ENCODE peak calls at places on chromosomes 13 and 19, in six cellular contexts. R is stimulated activated CD4-positive, alpha-beta T cell treated with anti-CD3 and anti-CD28 coated beads, Interleukin-15, amount 100 ng/mL, for 1 hour; L is kidney epithelial cell; N is EL; Q is CD8-positive, alpha-beta memory T cell; C is Kasumi-1. O is an unnamed sample.
A peak's percentile ranks its signal among the peaks of the same experiment; 100 is the strongest.

GRCh38 chr19:39160523-39160861 is 34.9 kb downstream of the PAK4 start:
- DNase-seq in C (no peak), N (no peak), L (no peak), Q (no peak), R (no peak), O (no peak)

GRCh38 chr19:47756627-47756929 is 11.2 kb downstream of the NOP53 start:
- DNase-seq in Q (no peak), C (no peak), R (no peak), L (no peak), N (no peak), O (no peak)

GRCh38 chr13:49897713-49898112 is 38.4 kb downstream of the SPRYD7 start:
- DNase-seq in L (no peak), Q (no peak), N (no peak), R (no peak), C (no peak), O (no peak)

GRCh38 chr19:49264258-49264657 is 60.7 kb downstream of the SLC6A16 start:
- DNase-seq in C (no peak), L (no peak), Q (no peak), N (no peak), R (no peak), O (no peak)

GRCh38 chr19:46571495-46571894 is 29.6 kb upstream of the CALM3 start:
- DNase-seq in N (no peak), L (no peak), C (peak; percentile 40), R (no peak), Q (no peak), O (peak; percentile 4)

GRCh38 chr19:34336781-34337271 is 28.2 kb upstream of the GPI start:
- DNase-seq in Q (peak; percentile 38), R (no peak), N (peak; percentile 41), L (no peak), C (peak; percentile 27), O (no peak)

GRCh38 chr13:80979035-80979641 is 638.2 kb upstream of the SPRY2 start:
- DNase-seq in Q (no peak), N (peak; percentile 39), C (peak; percentile 77), R (no peak), L (peak; percentile 12), O (peak; percentile 13)

GRCh38 chr13:51684076-51684475 is 99.8 kb downstream of the WDFY2 start:
- DNase-seq in Q (no peak), C (no peak), L (no peak), R (no peak), N (peak; percentile 26), O (no peak)

GRCh38 chr19:4640247-4641000 is 1.1 kb downstream of the TNFAIP8L1 start:
- DNase-seq in R (no peak), Q (no peak), L (no peak), C (no peak), N (no peak), O (no peak)

GRCh38 chr13:49021953-49022352 is 46.2 kb downstream of the FNDC3A start:
- DNase-seq in N (no peak), C (no peak), Q (no peak), L (peak; percentile 49), R (no peak), O (no peak)

GRCh38 chr19:18833141-18833476 is 1.4 kb downstream of the UPF1 start:
- DNase-seq in Q (no peak), R (no peak), L (no peak), N (no peak), C (no peak), O (no peak)

GRCh38 chr19:1860133-1860775 is 3.1 kb downstream of the KLF16 start:
- DNase-seq in N (peak; percentile 72), R (no peak), C (no peak), L (no peak), Q (peak; percentile 39), O (no peak)

GRCh38 chr13:98098511-98098910 is 44.4 kb upstream of the FARP1 start:
- DNase-seq in C (no peak), L (no peak), R (no peak), Q (no peak), N (peak; percentile 71), O (no peak)

GRCh38 chr19:1261863-1262686 is 7.1 kb upstream of the CIRBP start:
- DNase-seq in Q (peak; percentile 54), C (no peak), R (no peak), N (peak; percentile 49), L (no peak), O (no peak)

GRCh38 chr13:50676602-50677001 is 166.9 kb downstream of the DLEU7 start:
- DNase-seq in N (peak; percentile 81), C (peak; percentile 13), L (peak; percentile 26), R (no peak), Q (no peak), O (peak; percentile 34)

GRCh38 chr13:111572956-111573355 is 252.5 kb downstream of the TEX29 start:
- DNase-seq in N (no peak), R (no peak), Q (no peak), L (no peak), C (no peak), O (no peak)

GRCh38 chr19:38210458-38210987 is 13.5 kb downstream of the DPF1 start:
- DNase-seq in C (no peak), N (no peak), L (no peak), R (no peak), Q (no peak), O (no peak)

GRCh38 chr13:50277127-50277526 is 261.9 kb downstream of the KCNRG start:
- DNase-seq in R (no peak), L (no peak), Q (no peak), N (no peak), C (no peak), O (no peak)

GRCh38 chr13:38309397-38309796 is 40.3 kb upstream of the UFM1 start:
- DNase-seq in N (no peak), Q (no peak), R (no peak), C (no peak), L (no peak), O (no peak)

GRCh38 chr13:41458187-41458938 is 1.0 kb downstream of the RGCC start:
- DNase-seq in N (peak; percentile 16), L (no peak), Q (peak; percentile 32), R (peak; percentile 44), C (peak; percentile 24), O (no peak)

GRCh38 chr13:32261567-32261966 is 53.6 kb downstream of the ZAR1L start:
- DNase-seq in L (peak; percentile 14), Q (no peak), C (no peak), N (peak; percentile 83), R (no peak), O (no peak)

GRCh38 chr13:74289130-74289529 is 154.9 kb upstream of the KLF12 start:
- DNase-seq in N (no peak), Q (no peak), R (no peak), L (no peak), C (no peak), O (no peak)

GRCh38 chr19:328025-328505 is 16.5 kb downstream of the MIER2 start:
- DNase-seq in C (no peak), Q (no peak), R (no peak), L (no peak), N (no peak), O (no peak)

GRCh38 chr13:52852444-52852843 is 4.0 kb upstream of the PCDH8 start:
- DNase-seq in C (no peak), L (no peak), R (no peak), Q (no peak), N (no peak), O (no peak)

GRCh38 chr19:13127051-13127450 is 9.0 kb downstream of the NACC1 start:
- DNase-seq in N (no peak), Q (no peak), L (no peak), R (no peak), C (no peak), O (no peak)

GRCh38 chr13:44351505-44351854 is 22.1 kb upstream of the SERP2 start:
- DNase-seq in Q (no peak), C (no peak), L (no peak), R (no peak), N (no peak), O (no peak)